ENCODE peak calls at places on chromosomes 11 and 22, in nine cellular contexts. One of them, this sample, is unnamed.

GRCh38 chr22:32325416-32325801 is 32.3 kb upstream of the RFPL3 start:
- DNase-seq in NCI-H1436: peak
- DNase-seq in EH: no peak
- DNase-seq in activated CD4-positive, CD25-positive, alpha-beta regulatory T cell: no peak
- DNase-seq in GM10248: no peak
- DNase-seq in NCI-H187 treated with DMSO at 0.1 percent for 48 hours: no peak
- DNase-seq in kidney: peak
- DNase-seq in astrocyte of the spinal cord: no peak
- DNase-seq in germinal center: no peak
- DNase-seq in this sample: no peak

GRCh38 chr22:47202819-47203553 is 440.5 kb downstream of the TBC1D22A start:
- DNase-seq in NCI-H1436: no peak
- DNase-seq in EH: no peak
- DNase-seq in activated CD4-positive, CD25-positive, alpha-beta regulatory T cell: no peak
- DNase-seq in GM10248: no peak
- DNase-seq in NCI-H187 treated with DMSO at 0.1 percent for 48 hours: no peak
- DNase-seq in kidney: no peak
- DNase-seq in astrocyte of the spinal cord: no peak
- DNase-seq in germinal center: no peak
- DNase-seq in this sample: no peak

GRCh38 chr11:63553759-63554158 is 9.4 kb downstream of the PLAAT2 start:
- DNase-seq in NCI-H1436: no peak
- DNase-seq in EH: peak
- DNase-seq in activated CD4-positive, CD25-positive, alpha-beta regulatory T cell: peak
- DNase-seq in GM10248: peak
- DNase-seq in NCI-H187 treated with DMSO at 0.1 percent for 48 hours: no peak
- DNase-seq in kidney: no peak
- DNase-seq in astrocyte of the spinal cord: no peak
- DNase-seq in germinal center: no peak
- DNase-seq in this sample: no peak

GRCh38 chr11:100928426-100928825 is 201.2 kb downstream of the PGR start:
- DNase-seq in NCI-H1436: no peak
- DNase-seq in EH: peak
- DNase-seq in activated CD4-positive, CD25-positive, alpha-beta regulatory T cell: no peak
- DNase-seq in GM10248: no peak
- DNase-seq in NCI-H187 treated with DMSO at 0.1 percent for 48 hours: no peak
- DNase-seq in kidney: no peak
- DNase-seq in astrocyte of the spinal cord: no peak
- DNase-seq in germinal center: no peak
- DNase-seq in this sample: no peak

GRCh38 chr11:126139541-126140091 is 71.8 kb downstream of the RPUSD4 start:
- DNase-seq in NCI-H1436: no peak
- DNase-seq in EH: peak
- DNase-seq in activated CD4-positive, CD25-positive, alpha-beta regulatory T cell: no peak
- DNase-seq in GM10248: no peak
- DNase-seq in NCI-H187 treated with DMSO at 0.1 percent for 48 hours: no peak
- DNase-seq in kidney: no peak
- DNase-seq in astrocyte of the spinal cord: peak
- DNase-seq in germinal center: no peak
- DNase-seq in this sample: no peak

GRCh38 chr22:47367993-47368945 is 605.8 kb downstream of the TBC1D22A start:
- DNase-seq in NCI-H1436: no peak
- DNase-seq in EH: no peak
- DNase-seq in activated CD4-positive, CD25-positive, alpha-beta regulatory T cell: no peak
- DNase-seq in GM10248: no peak
- DNase-seq in NCI-H187 treated with DMSO at 0.1 percent for 48 hours: no peak
- DNase-seq in kidney: no peak
- DNase-seq in astrocyte of the spinal cord: no peak
- DNase-seq in germinal center: no peak
- DNase-seq in this sample: no peak

GRCh38 chr11:126348806-126349582 is 6.5 kb upstream of the ST3GAL4 start:
- DNase-seq in NCI-H1436: no peak
- DNase-seq in EH: peak
- DNase-seq in activated CD4-positive, CD25-positive, alpha-beta regulatory T cell: no peak
- DNase-seq in GM10248: no peak
- DNase-seq in NCI-H187 treated with DMSO at 0.1 percent for 48 hours: no peak
- DNase-seq in kidney: peak
- DNase-seq in astrocyte of the spinal cord: peak
- DNase-seq in germinal center: no peak
- DNase-seq in this sample: peak

GRCh38 chr11:10674440-10674855 is 19.1 kb downstream of the IRAG1 start:
- DNase-seq in NCI-H1436: no peak
- DNase-seq in EH: peak
- DNase-seq in activated CD4-positive, CD25-positive, alpha-beta regulatory T cell: no peak
- DNase-seq in GM10248: no peak
- DNase-seq in NCI-H187 treated with DMSO at 0.1 percent for 48 hours: no peak
- DNase-seq in kidney: peak
- DNase-seq in astrocyte of the spinal cord: no peak
- DNase-seq in germinal center: no peak
- DNase-seq in this sample: no peak

GRCh38 chr11:57100638-57101312 is 81.0 kb upstream of the LRRC55 start:
- DNase-seq in NCI-H1436: no peak
- DNase-seq in EH: no peak
- DNase-seq in activated CD4-positive, CD25-positive, alpha-beta regulatory T cell: no peak
- DNase-seq in GM10248: no peak
- DNase-seq in NCI-H187 treated with DMSO at 0.1 percent for 48 hours: no peak
- DNase-seq in kidney: no peak
- DNase-seq in astrocyte of the spinal cord: no peak
- DNase-seq in germinal center: no peak
- DNase-seq in this sample: peak

GRCh38 chr11:65445604-65446445 is 23.2 kb downstream of the NEAT1 start:
- DNase-seq in NCI-H1436: no peak
- DNase-seq in EH: peak
- DNase-seq in activated CD4-positive, CD25-positive, alpha-beta regulatory T cell: no peak
- DNase-seq in GM10248: no peak
- DNase-seq in NCI-H187 treated with DMSO at 0.1 percent for 48 hours: no peak
- DNase-seq in kidney: peak
- DNase-seq in astrocyte of the spinal cord: peak
- DNase-seq in germinal center: no peak
- DNase-seq in this sample: peak

GRCh38 chr22:27662359-27663030 is 139.1 kb downstream of the MN1 start:
- DNase-seq in NCI-H1436: no peak
- DNase-seq in EH: no peak
- DNase-seq in activated CD4-positive, CD25-positive, alpha-beta regulatory T cell: no peak
- DNase-seq in GM10248: no peak
- DNase-seq in NCI-H187 treated with DMSO at 0.1 percent for 48 hours: no peak
- DNase-seq in kidney: peak
- DNase-seq in astrocyte of the spinal cord: no peak
- DNase-seq in germinal center: no peak
- DNase-seq in this sample: peak

GRCh38 chr11:85712953-85713352 is 27.0 kb upstream of the CCDC89 start:
- DNase-seq in NCI-H1436: no peak
- DNase-seq in EH: peak
- DNase-seq in activated CD4-positive, CD25-positive, alpha-beta regulatory T cell: no peak
- DNase-seq in GM10248: no peak
- DNase-seq in NCI-H187 treated with DMSO at 0.1 percent for 48 hours: no peak
- DNase-seq in kidney: no peak
- DNase-seq in astrocyte of the spinal cord: no peak
- DNase-seq in germinal center: no peak
- DNase-seq in this sample: no peak

GRCh38 chr22:35842954-35843353 is 125.3 kb downstream of the APOL5 start:
- DNase-seq in NCI-H1436: no peak
- DNase-seq in EH: peak
- DNase-seq in activated CD4-positive, CD25-positive, alpha-beta regulatory T cell: no peak
- DNase-seq in GM10248: no peak
- DNase-seq in NCI-H187 treated with DMSO at 0.1 percent for 48 hours: no peak
- DNase-seq in kidney: no peak
- DNase-seq in astrocyte of the spinal cord: peak
- DNase-seq in germinal center: peak
- DNase-seq in this sample: peak

GRCh38 chr11:70415176-70415575 is 16.8 kb downstream of the CTTN start:
- DNase-seq in NCI-H1436: no peak
- DNase-seq in EH: peak
- DNase-seq in activated CD4-positive, CD25-positive, alpha-beta regulatory T cell: no peak
- DNase-seq in GM10248: no peak
- DNase-seq in NCI-H187 treated with DMSO at 0.1 percent for 48 hours: no peak
- DNase-seq in kidney: no peak
- DNase-seq in astrocyte of the spinal cord: peak
- DNase-seq in germinal center: no peak
- DNase-seq in this sample: no peak

GRCh38 chr11:27216268-27217149 is 146.5 kb downstream of the CCDC34 start:
- DNase-seq in NCI-H1436: no peak
- DNase-seq in EH: peak
- DNase-seq in activated CD4-positive, CD25-positive, alpha-beta regulatory T cell: no peak
- DNase-seq in GM10248: no peak
- DNase-seq in NCI-H187 treated with DMSO at 0.1 percent for 48 hours: no peak
- DNase-seq in kidney: peak
- DNase-seq in astrocyte of the spinal cord: peak
- DNase-seq in germinal center: no peak
- DNase-seq in this sample: peak